ENCODE peak calls at places on chromosomes 4 and X, in seven cellular contexts. One of them, this sample, is unnamed.

GRCh38 chr4:88187766-88188165 is 29.3 kb upstream of the ABCG2 start:
- DNase-seq in lung: no peak
- DNase-seq in osteoblast: peak; percentile 29
- DNase-seq in ascending aorta: no peak
- DNase-seq in pancreas: no peak
- DNase-seq in keratinocyte: no peak
- DNase-seq in esophagus squamous epithelium: no peak
- DNase-seq in this sample: no peak

GRCh38 chrX:139909716-139910115 is 23.1 kb downstream of the ATP11C start:
- DNase-seq in lung: no peak
- DNase-seq in osteoblast: no peak
- DNase-seq in ascending aorta: no peak
- DNase-seq in pancreas: no peak
- DNase-seq in keratinocyte: no peak
- DNase-seq in esophagus squamous epithelium: no peak
- DNase-seq in this sample: no peak

GRCh38 chr4:26784207-26784606 is 76.4 kb upstream of the STIM2 start:
- DNase-seq in lung: no peak
- DNase-seq in osteoblast: no peak
- DNase-seq in ascending aorta: no peak
- DNase-seq in pancreas: no peak
- DNase-seq in keratinocyte: no peak
- DNase-seq in esophagus squamous epithelium: no peak
- DNase-seq in this sample: no peak

GRCh38 chr4:128863314-128864075 is 54.0 kb downstream of the JADE1 start:
- DNase-seq in lung: peak; percentile 74
- DNase-seq in osteoblast: peak; percentile 87
- DNase-seq in ascending aorta: peak; percentile 82
- DNase-seq in pancreas: peak; percentile 83
- DNase-seq in keratinocyte: peak; percentile 30
- DNase-seq in esophagus squamous epithelium: no peak
- DNase-seq in this sample: peak; percentile 83

GRCh38 chrX:74061879-74062278 is 242.1 kb upstream of the ZCCHC13 start:
- DNase-seq in lung: no peak
- DNase-seq in osteoblast: no peak
- DNase-seq in ascending aorta: no peak
- DNase-seq in pancreas: no peak
- DNase-seq in keratinocyte: no peak
- DNase-seq in esophagus squamous epithelium: no peak
- DNase-seq in this sample: no peak

GRCh38 chr4:48109413-48110263 is 24.4 kb downstream of the TXK start:
- DNase-seq in lung: no peak
- DNase-seq in osteoblast: peak; percentile 62
- DNase-seq in ascending aorta: no peak
- DNase-seq in pancreas: no peak
- DNase-seq in keratinocyte: no peak
- DNase-seq in esophagus squamous epithelium: no peak
- DNase-seq in this sample: no peak

GRCh38 chr4:112377127-112377635 is 80.0 kb downstream of the ALPK1 start:
- DNase-seq in lung: no peak
- DNase-seq in osteoblast: no peak
- DNase-seq in ascending aorta: no peak
- DNase-seq in pancreas: no peak
- DNase-seq in keratinocyte: no peak
- DNase-seq in esophagus squamous epithelium: no peak
- DNase-seq in this sample: no peak

GRCh38 chrX:154378059-154378798 is 866 bp upstream of the EMD start:
- DNase-seq in lung: peak; percentile 68
- DNase-seq in osteoblast: peak; percentile 99
- DNase-seq in ascending aorta: peak; percentile 98
- DNase-seq in pancreas: peak; percentile 70
- DNase-seq in keratinocyte: no peak
- DNase-seq in esophagus squamous epithelium: no peak
- DNase-seq in this sample: peak; percentile 67

GRCh38 chr4:106351016-106351415 is 17.6 kb downstream of the GIMD1 start:
- DNase-seq in lung: no peak
- DNase-seq in osteoblast: no peak
- DNase-seq in ascending aorta: no peak
- DNase-seq in pancreas: no peak
- DNase-seq in keratinocyte: no peak
- DNase-seq in esophagus squamous epithelium: no peak
- DNase-seq in this sample: no peak

GRCh38 chr4:8185280-8185679 is 13.8 kb upstream of the SH3TC1 start:
- DNase-seq in lung: no peak
- DNase-seq in osteoblast: peak; percentile 98
- DNase-seq in ascending aorta: no peak
- DNase-seq in pancreas: no peak
- DNase-seq in keratinocyte: no peak
- DNase-seq in esophagus squamous epithelium: no peak
- DNase-seq in this sample: no peak

GRCh38 chrX:154733072-154733425 is 17.8 kb downstream of the GAB3 start:
- DNase-seq in lung: no peak
- DNase-seq in osteoblast: no peak
- DNase-seq in ascending aorta: no peak
- DNase-seq in pancreas: no peak
- DNase-seq in keratinocyte: no peak
- DNase-seq in esophagus squamous epithelium: no peak
- DNase-seq in this sample: no peak

GRCh38 chrX:9443327-9443726 is 21.5 kb upstream of the TBL1X start:
- DNase-seq in lung: no peak
- DNase-seq in osteoblast: no peak
- DNase-seq in ascending aorta: no peak
- DNase-seq in pancreas: no peak
- DNase-seq in keratinocyte: no peak
- DNase-seq in esophagus squamous epithelium: no peak
- DNase-seq in this sample: no peak

GRCh38 chr4:177051473-177052060 is 258.1 kb upstream of the NEIL3 start:
- DNase-seq in lung: no peak
- DNase-seq in osteoblast: no peak
- DNase-seq in ascending aorta: no peak
- DNase-seq in pancreas: peak; percentile 12
- DNase-seq in keratinocyte: peak; percentile 33
- DNase-seq in esophagus squamous epithelium: no peak
- DNase-seq in this sample: no peak

GRCh38 chrX:27964432-27964831 is 16.8 kb downstream of the DCAF8L1 start:
- DNase-seq in lung: no peak
- DNase-seq in osteoblast: no peak
- DNase-seq in ascending aorta: no peak
- DNase-seq in pancreas: no peak
- DNase-seq in keratinocyte: no peak
- DNase-seq in esophagus squamous epithelium: no peak
- DNase-seq in this sample: no peak

GRCh38 chrX:30215357-30215843 is at the start of gene MAGEB2:
- DNase-seq in lung: no peak
- DNase-seq in osteoblast: no peak
- DNase-seq in ascending aorta: no peak
- DNase-seq in pancreas: no peak
- DNase-seq in keratinocyte: no peak
- DNase-seq in esophagus squamous epithelium: no peak
- DNase-seq in this sample: no peak

GRCh38 chr4:107115185-107115847 is 79.2 kb upstream of the DKK2 start:
- DNase-seq in lung: no peak
- DNase-seq in osteoblast: no peak
- DNase-seq in ascending aorta: no peak
- DNase-seq in pancreas: no peak
- DNase-seq in keratinocyte: no peak
- DNase-seq in esophagus squamous epithelium: no peak
- DNase-seq in this sample: no peak

GRCh38 chr4:140826701-140827027 is 70.5 kb upstream of the TBC1D9 start:
- DNase-seq in lung: no peak
- DNase-seq in osteoblast: no peak
- DNase-seq in ascending aorta: no peak
- DNase-seq in pancreas: no peak
- DNase-seq in keratinocyte: no peak
- DNase-seq in esophagus squamous epithelium: no peak
- DNase-seq in this sample: no peak

GRCh38 chr4:39036172-39036571 is 4.0 kb upstream of the TMEM156 start:
- DNase-seq in lung: no peak
- DNase-seq in osteoblast: no peak
- DNase-seq in ascending aorta: no peak
- DNase-seq in pancreas: no peak
- DNase-seq in keratinocyte: no peak
- DNase-seq in esophagus squamous epithelium: no peak
- DNase-seq in this sample: no peak

GRCh38 chrX:102599084-102599949 is at the start of gene ARMCX5:
- DNase-seq in lung: peak; percentile 75
- DNase-seq in osteoblast: peak; percentile 69
- DNase-seq in ascending aorta: peak; percentile 84
- DNase-seq in pancreas: peak; percentile 75
- DNase-seq in keratinocyte: peak; percentile 45
- DNase-seq in esophagus squamous epithelium: peak; percentile 21
- DNase-seq in this sample: peak; percentile 44

GRCh38 chrX:102604327-102604726 is 5.0 kb downstream of the ARMCX5 start:
- DNase-seq in lung: no peak
- DNase-seq in osteoblast: no peak
- DNase-seq in ascending aorta: no peak
- DNase-seq in pancreas: no peak
- DNase-seq in keratinocyte: no peak
- DNase-seq in esophagus squamous epithelium: no peak
- DNase-seq in this sample: no peak

GRCh38 chrX:102599950-102600579 is 750 bp downstream of the ARMCX5 start:
- DNase-seq in lung: no peak
- DNase-seq in osteoblast: peak; percentile 27
- DNase-seq in ascending aorta: no peak
- DNase-seq in pancreas: no peak
- DNase-seq in keratinocyte: no peak
- DNase-seq in esophagus squamous epithelium: no peak
- DNase-seq in this sample: no peak
- TF ChIP-seq CTCF in lung: no peak
- TF ChIP-seq CTCF in osteoblast: no peak
- TF ChIP-seq CTCF in ascending aorta: no peak
- TF ChIP-seq CTCF in pancreas: no peak
- TF ChIP-seq CTCF in keratinocyte: no peak
- TF ChIP-seq CTCF in esophagus squamous epithelium: no peak
- TF ChIP-seq CTCF in this sample: no peak

DNA sequence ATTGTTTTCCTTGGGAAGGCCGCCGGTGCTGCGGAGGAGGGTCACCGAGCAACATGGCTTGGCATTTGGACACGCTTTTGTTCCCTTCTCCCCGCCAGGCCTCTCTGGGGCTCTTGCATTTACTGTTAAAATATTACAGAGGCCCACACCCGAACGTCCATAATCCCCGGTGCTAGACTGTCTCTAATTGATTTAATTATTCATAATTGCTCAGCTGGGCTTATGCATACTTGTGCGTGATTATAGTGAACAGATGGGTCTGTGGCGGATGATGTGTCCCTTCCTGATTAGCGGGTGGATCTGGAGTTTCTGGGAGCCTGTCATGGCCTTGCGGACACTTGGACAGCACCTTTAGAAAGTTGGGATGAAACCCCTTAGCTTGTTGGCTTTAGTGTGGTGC is 100.2 kb upstream of the MSX1 start:
- DNase-seq in lung: no peak
- DNase-seq in osteoblast: no peak
- DNase-seq in ascending aorta: no peak
- DNase-seq in pancreas: no peak
- DNase-seq in keratinocyte: no peak
- DNase-seq in esophagus squamous epithelium: no peak
- DNase-seq in this sample: no peak
- H3K4me1 ChIP-seq in lung: no peaks in the 10 kb centered on the region
- H3K4me1 ChIP-seq in osteoblast: no peaks in the 10 kb centered on the region
- H3K4me1 ChIP-seq in ascending aorta: no peaks in the 10 kb centered on the region
- H3K4me1 ChIP-seq in pancreas: no peaks in the 10 kb centered on the region
- H3K4me1 ChIP-seq in keratinocyte: no peaks in the 10 kb centered on the region
- H3K4me1 ChIP-seq in esophagus squamous epithelium: no peaks in the 10 kb centered on the region
- H3K4me1 ChIP-seq in this sample: no peaks in the 10 kb centered on the region

GRCh38 chr4:154389142-154389541 is 102.5 kb downstream of the DCHS2 start:
- DNase-seq in lung: no peak
- DNase-seq in osteoblast: no peak
- DNase-seq in ascending aorta: no peak
- DNase-seq in pancreas: no peak
- DNase-seq in keratinocyte: no peak
- DNase-seq in esophagus squamous epithelium: no peak
- DNase-seq in this sample: no peak

DNA sequence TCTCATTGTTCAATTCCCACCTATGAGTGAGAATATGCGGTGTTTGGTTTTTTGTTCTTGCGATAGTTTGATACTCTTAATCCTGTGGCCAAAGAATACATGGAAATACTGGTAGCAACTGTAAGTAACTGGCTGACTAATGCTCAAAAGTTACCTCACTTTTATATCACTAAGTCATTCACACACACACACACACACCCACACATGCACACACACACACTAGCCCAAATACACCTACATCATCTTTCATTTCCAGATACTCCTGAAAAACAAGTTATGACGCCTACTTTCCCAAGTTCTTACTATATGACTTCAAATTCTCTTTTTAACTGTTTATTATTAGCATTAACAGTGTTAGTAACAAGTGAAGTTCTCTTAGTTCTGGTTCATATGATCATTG is 101.3 kb downstream of the DCHS2 start:
- DNase-seq in lung: no peak
- DNase-seq in osteoblast: no peak
- DNase-seq in ascending aorta: no peak
- DNase-seq in pancreas: no peak
- DNase-seq in keratinocyte: no peak
- DNase-seq in esophagus squamous epithelium: no peak
- DNase-seq in this sample: no peak
- H3K27me3 ChIP-seq in lung: no peaks in the 10 kb centered on the region
- H3K27me3 ChIP-seq in osteoblast: no peaks in the 10 kb centered on the region
- H3K27me3 ChIP-seq in ascending aorta: no peaks in the 10 kb centered on the region
- H3K27me3 ChIP-seq in pancreas: no peaks in the 10 kb centered on the region
- H3K27me3 ChIP-seq in keratinocyte: no peaks in the 10 kb centered on the region
- H3K27me3 ChIP-seq in esophagus squamous epithelium: no peaks in the 10 kb centered on the region
- H3K27me3 ChIP-seq in this sample: no peaks in the 10 kb centered on the region

DNA sequence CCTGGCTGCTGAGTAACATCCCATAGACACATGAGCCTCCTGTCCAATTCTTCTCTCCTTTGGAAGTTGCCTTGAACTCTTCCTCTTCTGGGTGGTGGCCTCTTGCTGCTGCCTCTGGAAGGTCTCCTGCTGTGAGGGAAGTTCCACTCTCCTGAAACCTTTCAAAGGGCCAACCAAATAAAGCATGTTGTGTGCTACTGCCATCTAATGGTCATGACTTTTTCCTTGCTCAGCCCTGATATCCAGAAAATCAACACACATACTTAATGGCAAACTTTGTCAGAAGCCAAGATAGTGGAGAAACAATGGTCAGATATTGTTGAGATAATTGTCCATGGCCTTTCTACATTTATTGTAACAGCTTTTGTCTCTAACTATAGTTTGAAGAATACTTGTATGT is 19.1 kb upstream of the ZXDA start:
- DNase-seq in lung: no peak
- DNase-seq in osteoblast: peak; percentile 69
- DNase-seq in ascending aorta: no peak
- DNase-seq in pancreas: no peak
- DNase-seq in keratinocyte: no peak
- DNase-seq in esophagus squamous epithelium: no peak
- DNase-seq in this sample: no peak
- TF ChIP-seq CTCF in lung: peak; percentile 19
- TF ChIP-seq CTCF in osteoblast: peak; percentile 56
- TF ChIP-seq CTCF in ascending aorta: no peak
- TF ChIP-seq CTCF in pancreas: peak; percentile 10
- TF ChIP-seq CTCF in keratinocyte: peak; percentile 19
- TF ChIP-seq CTCF in esophagus squamous epithelium: peak; percentile 16
- TF ChIP-seq CTCF in this sample: peak; percentile 12

GRCh38 chr4:153510252-153511001 is 44.3 kb downstream of the TMEM131L start:
- DNase-seq in lung: no peak
- DNase-seq in osteoblast: no peak
- DNase-seq in ascending aorta: no peak
- DNase-seq in pancreas: no peak
- DNase-seq in keratinocyte: no peak
- DNase-seq in esophagus squamous epithelium: no peak
- DNase-seq in this sample: no peak
- H3K4me1 ChIP-seq in lung: no peaks in the 10 kb centered on the region
- H3K4me1 ChIP-seq in osteoblast: peaks cover 47% of the 10 kb centered on the region
- H3K4me1 ChIP-seq in ascending aorta: peaks cover 3% of the 10 kb centered on the region
- H3K4me1 ChIP-seq in pancreas: peaks cover 54% of the 10 kb centered on the region
- H3K4me1 ChIP-seq in keratinocyte: peaks cover 28% of the 10 kb centered on the region
- H3K4me1 ChIP-seq in esophagus squamous epithelium: peaks cover 25% of the 10 kb centered on the region
- H3K4me1 ChIP-seq in this sample: peaks cover 10% of the 10 kb centered on the region

This sample was measured in heart right ventricle.